ENCODE peak calls at places on chromosomes 3 and 15, in six cellular contexts. P is colonic mucosa, J is IMR-90, T is A549, C is RWPE1, D is HepG2. R is an unnamed sample.

GRCh38 chr3:195209836-195210551 is 61.0 kb downstream of the XXYLT1 start:
- DNase-seq in T (no peak), J (peak; percentile 60), P (peak; percentile 37), D (no peak), C (no peak), R (no peak)

GRCh38 chr3:4359805-4360502 is 56.8 kb downstream of the SETMAR start:
- DNase-seq in J (no peak), D (no peak), P (no peak), C (no peak), T (no peak), R (no peak)

GRCh38 chr3:185896565-185896964 is 41.2 kb downstream of the TRA2B start:
- DNase-seq in C (no peak), P (no peak), D (no peak), T (no peak), J (no peak), R (no peak)

GRCh38 chr3:101732240-101732641 is 7.8 kb downstream of the CEP97 start:
- DNase-seq in C (no peak), D (no peak), J (no peak), T (no peak), P (no peak), R (no peak)

GRCh38 chr15:67678948-67679347 is 136.4 kb downstream of the MAP2K5 start:
- DNase-seq in D (no peak), J (no peak), C (no peak), T (no peak), P (no peak), R (no peak)

GRCh38 chr3:94246136-94246535 is 183.3 kb downstream of the NSUN3 start:
- DNase-seq in C (no peak), T (no peak), D (no peak), J (no peak), P (no peak), R (no peak)

GRCh38 chr3:3705090-3705775 is 94.0 kb upstream of the LRRN1 start:
- DNase-seq in P (no peak), D (no peak), J (no peak), C (no peak), T (no peak), R (no peak)

GRCh38 chr3:67901681-67902080 is 247.3 kb upstream of the SUCLG2 start:
- DNase-seq in J (no peak), C (no peak), T (no peak), P (no peak), D (peak; percentile 3), R (no peak)

GRCh38 chr3:1953519-1953918 is 145.1 kb upstream of the CNTN4 start:
- DNase-seq in P (no peak), D (no peak), J (no peak), C (no peak), T (no peak), R (no peak)

GRCh38 chr3:124429129-124429815 is 301.0 kb upstream of the UMPS start:
- DNase-seq in P (no peak), D (no peak), J (peak; percentile 53), T (peak; percentile 10), C (peak; percentile 82), R (no peak)

GRCh38 chr3:44237665-44238064 is 4.0 kb upstream of the TOPAZ1 start:
- DNase-seq in J (no peak), D (no peak), T (no peak), C (no peak), P (no peak), R (no peak)

GRCh38 chr3:121834079-121834730 is 655 bp downstream of the IQCB1 start:
- DNase-seq in D (peak; percentile 13), C (peak; percentile 23), T (peak; percentile 16), P (peak; percentile 30), J (peak; percentile 8), R (no peak)

GRCh38 chr15:81274932-81275341 is 49.0 kb downstream of the STARD5 start:
- DNase-seq in P (peak; percentile 89), D (peak; percentile 63), J (peak; percentile 86), T (peak; percentile 67), C (peak; percentile 75), R (peak; percentile 75)

GRCh38 chr3:13135251-13135810 is 62.1 kb upstream of the IQSEC1 start:
- DNase-seq in D (no peak), C (no peak), J (no peak), T (no peak), P (no peak), R (no peak)

GRCh38 chr15:57380854-57381253 is 4.5 kb downstream of the CGNL1 start:
- DNase-seq in P (no peak), D (no peak), C (no peak), T (no peak), J (no peak), R (no peak)

GRCh38 chr3:128800241-128801187 is 74.5 kb downstream of the RAB7A start:
- DNase-seq in C (no peak), J (no peak), T (no peak), D (no peak), P (no peak), R (no peak)

GRCh38 chr15:27538325-27538724 is 560.8 kb downstream of the OCA2 start:
- DNase-seq in T (no peak), D (no peak), P (no peak), C (no peak), J (no peak), R (no peak)

GRCh38 chr3:50010959-50011358 is 71.0 kb downstream of the RBM6 start:
- DNase-seq in C (no peak), T (no peak), D (no peak), P (no peak), J (peak; percentile 62), R (no peak)

GRCh38 chr15:70526221-70526973 is 237.0 kb downstream of the UACA start:
- DNase-seq in T (peak; percentile 85), C (peak; percentile 96), D (no peak), J (peak; percentile 31), P (peak; percentile 48), R (no peak)

GRCh38 chr15:94105760-94106159 is 125.6 kb upstream of the MCTP2 start:
- DNase-seq in J (no peak), P (no peak), C (no peak), D (peak; percentile 4), T (no peak), R (peak; percentile 63)

GRCh38 chr3:136938334-136938733 is 19.4 kb upstream of the IL20RB start:
- DNase-seq in T (no peak), C (no peak), P (no peak), J (peak; percentile 65), D (no peak), R (no peak)

GRCh38 chr3:77915341-77915740 is 875.4 kb downstream of the ROBO2 start:
- DNase-seq in D (no peak), J (no peak), C (no peak), T (no peak), P (no peak), R (no peak)

GRCh38 chr3:50364573-50365079 is 5.3 kb upstream of the TMEM115 start:
- DNase-seq in J (no peak), T (no peak), D (no peak), C (no peak), P (peak; percentile 51), R (no peak)

GRCh38 chr15:81939604-81940440 is 106.0 kb downstream of the MEX3B start:
- DNase-seq in C (peak; percentile 29), J (peak; percentile 81), D (peak; percentile 19), T (peak; percentile 28), P (no peak), R (peak; percentile 25)

GRCh38 chr3:108736821-108737220 is 20.4 kb downstream of the RETNLB start:
- DNase-seq in C (peak; percentile 7), T (no peak), P (no peak), D (no peak), J (no peak), R (no peak)

GRCh38 chr15:58666957-58667356 is 82.5 kb downstream of the ADAM10 start:
- DNase-seq in C (no peak), D (no peak), P (no peak), T (no peak), J (peak; percentile 62), R (no peak)

GRCh38 chr15:99014803-99015676 is 7.4 kb upstream of the PGPEP1L start:
- DNase-seq in T (peak; percentile 61), C (peak; percentile 81), D (peak; percentile 28), J (peak; percentile 72), P (peak; percentile 57), R (peak; percentile 53)

GRCh38 chr3:183966361-183966791 is 51.3 kb downstream of the ABCC5 start:
- DNase-seq in T (no peak), C (no peak), D (no peak), P (no peak), J (no peak), R (no peak)

GRCh38 chr3:165643433-165643824 is 193.8 kb downstream of the BCHE start:
- DNase-seq in T (no peak), P (no peak), J (peak; percentile 70), D (no peak), C (peak; percentile 9), R (no peak)

GRCh38 chr3:17038900-17039545 is 154.3 kb downstream of the PLCL2 start:
- DNase-seq in C (no peak), J (no peak), P (no peak), T (no peak), D (no peak), R (no peak)
- H3K27ac ChIP-seq in C (no peak overlapping the region), J (no peak overlapping the region), P (peak overlapping the region; percentile 39), T (peak overlapping the region; percentile 63), D (no peak overlapping the region), R (no peak overlapping the region)

DNA sequence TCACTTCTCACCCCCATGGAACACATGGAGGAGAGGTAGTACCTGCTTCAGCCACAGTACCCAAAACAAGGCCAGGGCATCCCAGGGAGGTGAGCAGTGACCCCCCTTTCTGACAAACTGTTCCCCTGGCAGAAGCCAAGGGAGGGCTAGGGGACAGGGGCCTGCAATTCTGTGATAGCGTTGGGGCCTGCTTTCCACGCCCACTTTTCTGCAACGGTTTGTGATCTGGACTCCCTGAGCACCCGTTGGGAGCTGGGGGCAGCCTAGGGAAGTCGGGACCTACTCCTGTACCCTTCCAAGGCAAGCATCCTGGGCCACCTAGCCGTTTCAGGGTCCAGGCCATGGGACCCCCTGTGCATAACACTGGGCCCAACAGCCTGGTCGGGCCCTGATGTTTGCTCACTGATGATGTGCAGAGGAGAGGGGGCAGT is 996 bp upstream of the DNAJA4 start:
- DNase-seq in P (no peak), C (no peak), D (no peak), T (no peak), J (no peak), R (no peak)
- H3K27ac ChIP-seq in P (no peak overlapping the region), C (no peak overlapping the region), D (no peak overlapping the region), T (no peak overlapping the region), J (no peak overlapping the region), R (no peak overlapping the region)

GRCh38 chr15:75431250-75431649 is 20.2 kb downstream of the SIN3A start:
- DNase-seq in P (no peak), C (no peak), J (peak; percentile 39), D (no peak), T (no peak), R (no peak)

GRCh38 chr15:75436861-75437260 is 14.6 kb downstream of the SIN3A start:
- DNase-seq in T (no peak), J (no peak), P (no peak), D (no peak), C (no peak), R (no peak)

GRCh38 chr15:75428152-75428551 is 23.3 kb downstream of the SIN3A start:
- DNase-seq in P (no peak), C (no peak), D (no peak), T (no peak), J (no peak), R (no peak)

GRCh38 chr15:75430259-75430658 is 21.2 kb downstream of the SIN3A start:
- DNase-seq in T (no peak), C (no peak), J (no peak), P (no peak), D (no peak), R (no peak)

GRCh38 chr15:75431682-75432081 is 19.8 kb downstream of the SIN3A start:
- DNase-seq in P (no peak), C (no peak), T (no peak), D (no peak), J (no peak), R (no peak)
- H3K27ac ChIP-seq in P (no peak overlapping the region), C (no peak overlapping the region), T (no peak overlapping the region), D (no peak overlapping the region), J (no peak overlapping the region), R (no peak overlapping the region)

GRCh38 chr3:66427951-66428350 is 72.9 kb downstream of the LRIG1 start:
- DNase-seq in J (no peak), P (no peak), D (no peak), T (no peak), C (no peak), R (no peak)
- H3K27ac ChIP-seq in J (peak overlapping the region; percentile 28), P (no peak overlapping the region), D (no peak overlapping the region), T (peak overlapping the region; percentile 39), C (peak overlapping the region; percentile 90), R (no peak overlapping the region)

R was measured in DND-41.